ENCODE peak calls at places on chromosomes 6 and 20, in ten cellular contexts. L is pancreas; Z is tibial artery; U is mammary epithelial cell; B is body of pancreas; G is effector memory CD4-positive, alpha-beta T cell; M is esophagus squamous epithelium; J is stomach; C is H1; D is psoas muscle. X is an unnamed sample.

GRCh38 chr6:121597654-121598053 is 162.2 kb downstream of the GJA1 start:
- DNase-seq in U (peak; percentile 51), M (no peak), Z (no peak), C (no peak), G (no peak), B (no peak), D (no peak), J (no peak), L (no peak), X (peak; percentile 19)

GRCh38 chr6:41723178-41723935 is 12.1 kb downstream of the TFEB start:
- DNase-seq in L (no peak), C (no peak), J (peak; percentile 59), M (peak; percentile 61), G (no peak), D (peak; percentile 92), U (peak; percentile 83), B (peak; percentile 44), Z (peak; percentile 80), X (peak; percentile 93)

GRCh38 chr6:27477318-27478013 is 4.6 kb upstream of the ZNF184 start:
- DNase-seq in M (no peak), B (no peak), U (no peak), D (no peak), J (no peak), L (no peak), G (no peak), C (no peak), Z (no peak), X (no peak)

GRCh38 chr6:106381871-106382270 is 21.4 kb downstream of the CRYBG1 start:
- DNase-seq in D (no peak), U (peak; percentile 77), C (no peak), B (peak; percentile 25), L (no peak), Z (no peak), M (no peak), J (no peak), G (no peak), X (no peak)

GRCh38 chr6:25032964-25033363 is 97.2 kb upstream of the RIPOR2 start:
- DNase-seq in M (no peak), G (no peak), L (no peak), J (no peak), U (no peak), C (no peak), Z (no peak), B (no peak), D (no peak), X (no peak)

GRCh38 chr6:13331516-13332348 is 3.4 kb upstream of the TBC1D7 start:
- DNase-seq in Z (no peak), D (no peak), J (no peak), G (no peak), L (no peak), U (peak; percentile 42), C (no peak), M (no peak), B (no peak), X (no peak)

GRCh38 chr6:96186516-96187195 is 170.9 kb downstream of the FUT9 start:
- DNase-seq in J (no peak), Z (no peak), L (no peak), D (no peak), B (no peak), G (no peak), M (no peak), U (no peak), C (no peak), X (no peak)

GRCh38 chr6:38591451-38591850 is 48.3 kb downstream of the BTBD9 start:
- DNase-seq in U (no peak), C (no peak), J (no peak), Z (no peak), L (no peak), G (no peak), D (no peak), M (no peak), B (no peak), X (no peak)

GRCh38 chr20:64151634-64152530 is 12.4 kb upstream of the MYT1 start:
- DNase-seq in L (no peak), B (no peak), J (no peak), C (no peak), G (no peak), D (no peak), U (peak; percentile 20), M (no peak), Z (no peak), X (no peak)

GRCh38 chr20:46021361-46022359 is 7.4 kb upstream of the SLC12A5 start:
- DNase-seq in D (peak; percentile 67), C (peak; percentile 100), Z (no peak), M (no peak), L (peak; percentile 57), J (peak; percentile 39), G (no peak), U (no peak), B (peak; percentile 40), X (no peak)

GRCh38 chr6:34178361-34179105 is 32.6 kb upstream of the GRM4 start:
- DNase-seq in B (no peak), U (no peak), M (no peak), C (no peak), D (no peak), G (no peak), Z (no peak), J (peak; percentile 24), L (no peak), X (no peak)

GRCh38 chr6:6857528-6857927 is 250.2 kb upstream of the RREB1 start:
- DNase-seq in L (no peak), M (no peak), J (no peak), C (no peak), G (no peak), U (no peak), D (no peak), B (no peak), Z (no peak), X (no peak)
- H3K27ac ChIP-seq in L (no peak overlapping the region), M (peak overlapping the region; percentile 92), J (peak overlapping the region; percentile 72), C (no peak overlapping the region), G (no peak overlapping the region), U (no peak overlapping the region), D (no peak overlapping the region), B (no peak overlapping the region), Z (no peak overlapping the region), X (no peak overlapping the region)

GRCh38 chr6:113672691-113673149 is 184.4 kb upstream of the MARCKS start:
- DNase-seq in M (no peak), B (peak; percentile 54), C (no peak), U (no peak), Z (peak; percentile 61), J (peak; percentile 45), G (no peak), L (peak; percentile 33), D (peak; percentile 80), X (no peak)
- H3K4me3 ChIP-seq in M (peak overlapping the region; percentile 49), B (no peak overlapping the region), C (no peak overlapping the region), U (no peak overlapping the region), Z (peak overlapping the region; percentile 48), J (peak overlapping the region; percentile 28), G (no peak overlapping the region), L (no peak overlapping the region), D (peak overlapping the region; percentile 52), X (no peak overlapping the region)

DNA sequence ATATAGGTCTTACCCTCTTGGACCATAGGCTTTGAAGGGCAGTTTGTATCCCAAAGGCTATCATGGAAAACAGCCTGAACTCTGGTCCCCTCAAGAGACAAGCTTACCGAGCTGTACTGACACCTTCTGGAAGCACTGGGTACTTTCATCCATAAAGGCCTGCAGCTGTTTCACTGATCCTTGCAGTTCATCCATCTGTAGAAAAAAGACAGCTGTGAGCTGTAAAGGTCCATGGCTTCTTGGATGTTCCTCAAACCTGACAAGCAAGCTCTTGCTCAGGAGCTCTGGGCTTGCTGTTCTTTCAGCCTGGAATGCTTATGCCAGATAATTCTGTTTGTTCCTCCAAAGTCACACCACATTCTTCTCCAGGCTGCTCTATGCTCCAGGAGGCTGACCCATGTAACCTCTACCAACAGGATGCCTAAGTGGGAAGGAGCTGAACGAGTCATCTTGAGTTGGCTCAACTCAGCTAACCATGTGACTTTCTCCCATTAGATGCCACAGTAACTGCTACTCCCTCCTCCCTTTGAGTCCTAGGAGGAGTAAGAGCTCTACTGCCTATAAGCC is 8.8 kb upstream of the NDRG3 start:
- DNase-seq in Z (no peak), C (peak; percentile 60), M (no peak), D (no peak), J (no peak), G (no peak), U (peak; percentile 53), B (peak; percentile 58), L (no peak), X (peak; percentile 53)
- H3K36me3 ChIP-seq in Z (peaks cover 6% of the 10 kb centered on the region), C (peaks cover 49% of the 10 kb centered on the region), M (no peaks in the 10 kb centered on the region), D (no peaks in the 10 kb centered on the region), J (peaks cover 54% of the 10 kb centered on the region), G (no peaks in the 10 kb centered on the region), U (peaks cover 24% of the 10 kb centered on the region), B (peaks cover 2% of the 10 kb centered on the region), L (no peaks in the 10 kb centered on the region), X (peaks cover 9% of the 10 kb centered on the region)

GRCh38 chr6:31969712-31970603 is 2.0 kb downstream of the DXO start:
- DNase-seq in G (no peak), U (no peak), Z (no peak), J (no peak), D (no peak), B (no peak), C (no peak), L (no peak), M (no peak), X (peak; percentile 36)
- H3K27ac ChIP-seq in G (peak overlapping the region; percentile 98), U (no peak overlapping the region), Z (peak overlapping the region; percentile 93), J (peak overlapping the region; percentile 99), D (peak overlapping the region; percentile 96), B (peak overlapping the region; percentile 95), C (no peak overlapping the region), L (no peak overlapping the region), M (peak overlapping the region; percentile 97), X (peak overlapping the region; percentile 9)

GRCh38 chr6:71887006-71887743 is 825 bp downstream of the RIMS1 start:
- DNase-seq in L (peak; percentile 10), C (peak; percentile 66), B (no peak), M (no peak), G (no peak), U (no peak), Z (no peak), J (no peak), D (peak; percentile 45), X (no peak)
- H3K4me3 ChIP-seq in L (peak overlapping the region; percentile 7), C (peak overlapping the region; percentile 91), B (no peak overlapping the region), M (peak overlapping the region; percentile 62), G (no peak overlapping the region), U (no peak overlapping the region), Z (peak overlapping the region; percentile 81), J (peak overlapping the region; percentile 49), D (peak overlapping the region; percentile 45), X (peak overlapping the region; percentile 54)

X was measured in brain microvascular endothelial cell.